ENCODE peak calls at places on chromosomes 5 and 9, in six cellular contexts. Z is NCI-H1048; V is CD8-positive, alpha-beta T cell; Y is caudate nucleus; C is foreskin fibroblast; G is A549. A is an unnamed sample.

GRCh38 chr5:172901012-172901780 is 58.0 kb upstream of the RPL26L1 start:
- DNase-seq in Z (no peak), V (no peak), Y (no peak), C (peak; percentile 67), G (no peak), A (no peak)

GRCh38 chr9:107172160-107172978 is 110.7 kb upstream of the RAD23B start:
- DNase-seq in G (peak; percentile 35), V (peak; percentile 36), C (peak; percentile 61), Y (peak; percentile 54), Z (peak; percentile 61), A (peak; percentile 38)

GRCh38 chr5:149015126-149015525 is 47.7 kb downstream of the SH3TC2 start:
- DNase-seq in Y (no peak), V (no peak), G (no peak), C (no peak), Z (no peak), A (no peak)

GRCh38 chr5:139985290-139985689 is 57.8 kb downstream of the NRG2 start:
- DNase-seq in Z (no peak), G (no peak), V (no peak), C (peak; percentile 5), Y (no peak), A (no peak)

GRCh38 chr9:33737811-33738606 is 57.4 kb upstream of the PRSS3 start:
- DNase-seq in C (peak; percentile 49), Z (no peak), V (no peak), Y (no peak), G (peak; percentile 47), A (no peak)

GRCh38 chr9:89319015-89319905 is 960 bp downstream of the SECISBP2 start:
- DNase-seq in V (no peak), Y (no peak), Z (no peak), C (no peak), G (no peak), A (no peak)

GRCh38 chr5:32790411-32790951 is 79.4 kb downstream of the NPR3 start:
- DNase-seq in Y (no peak), C (no peak), G (no peak), Z (no peak), V (no peak), A (no peak)

GRCh38 chr5:142803428-142804111 is 33.4 kb downstream of the ARHGAP26 start:
- DNase-seq in Y (no peak), C (no peak), V (no peak), G (peak; percentile 77), Z (no peak), A (no peak)

A was measured in posterior cingulate gyrus.